ENCODE peak calls at places on chromosomes 11 and 22, in five cellular contexts. One of them, this sample, is unnamed.

GRCh38 chr22:17366830-17367229 is 2.4 kb upstream of the CECR2 start:
- DNase-seq in adipocyte: no peak
- DNase-seq in bronchial epithelial cell: no peak
- DNase-seq in OCI-LY7: peak
- DNase-seq in PC-3: no peak
- DNase-seq in this sample: peak

GRCh38 chr11:103871923-103872551 is 164.4 kb upstream of the DDI1 start:
- DNase-seq in bronchial epithelial cell: no peak
- DNase-seq in PC-3: no peak
- DNase-seq in adipocyte: no peak
- DNase-seq in OCI-LY7: no peak
- DNase-seq in this sample: no peak

GRCh38 chr11:76566811-76567210 is 103.7 kb downstream of the LRRC32 start:
- DNase-seq in PC-3: no peak
- DNase-seq in adipocyte: no peak
- DNase-seq in OCI-LY7: no peak
- DNase-seq in bronchial epithelial cell: no peak
- DNase-seq in this sample: no peak

GRCh38 chr11:87851234-87851633 is 324.0 kb downstream of the RAB38 start:
- DNase-seq in adipocyte: peak
- DNase-seq in bronchial epithelial cell: peak
- DNase-seq in OCI-LY7: no peak
- DNase-seq in PC-3: peak
- DNase-seq in this sample: no peak

GRCh38 chr11:3781423-3781822 is 15.9 kb downstream of the NUP98 start:
- DNase-seq in adipocyte: peak
- DNase-seq in PC-3: peak
- DNase-seq in bronchial epithelial cell: peak
- DNase-seq in OCI-LY7: no peak
- DNase-seq in this sample: no peak

GRCh38 chr11:73239111-73239521 is 21.0 kb downstream of the P2RY2 start:
- DNase-seq in bronchial epithelial cell: no peak
- DNase-seq in adipocyte: no peak
- DNase-seq in OCI-LY7: no peak
- DNase-seq in PC-3: no peak
- DNase-seq in this sample: no peak

GRCh38 chr11:126059238-126059761 is 3.4 kb downstream of the CDON start:
- DNase-seq in PC-3: no peak
- DNase-seq in adipocyte: no peak
- DNase-seq in bronchial epithelial cell: no peak
- DNase-seq in OCI-LY7: no peak
- DNase-seq in this sample: no peak

GRCh38 chr11:1545432-1545831 is 26.6 kb downstream of the DUSP8 start:
- DNase-seq in OCI-LY7: no peak
- DNase-seq in PC-3: no peak
- DNase-seq in bronchial epithelial cell: no peak
- DNase-seq in adipocyte: no peak
- DNase-seq in this sample: no peak

GRCh38 chr11:108666373-108666772 is 1.5 kb downstream of the DDX10 start:
- DNase-seq in adipocyte: no peak
- DNase-seq in PC-3: peak
- DNase-seq in OCI-LY7: no peak
- DNase-seq in bronchial epithelial cell: no peak
- DNase-seq in this sample: no peak

GRCh38 chr11:129374081-129374992 is 1.3 kb upstream of the BARX2 start:
- DNase-seq in adipocyte: no peak
- DNase-seq in PC-3: no peak
- DNase-seq in bronchial epithelial cell: no peak
- DNase-seq in OCI-LY7: no peak
- DNase-seq in this sample: no peak

GRCh38 chr11:69321877-69322350 is 28.0 kb downstream of the MYEOV start:
- DNase-seq in adipocyte: peak
- DNase-seq in bronchial epithelial cell: peak
- DNase-seq in OCI-LY7: no peak
- DNase-seq in PC-3: peak
- DNase-seq in this sample: peak

GRCh38 chr11:45641961-45642360 is 23.5 kb downstream of the CHST1 start:
- DNase-seq in bronchial epithelial cell: no peak
- DNase-seq in OCI-LY7: no peak
- DNase-seq in adipocyte: no peak
- DNase-seq in PC-3: no peak
- DNase-seq in this sample: no peak

GRCh38 chr11:12857572-12857971 is 151.5 kb upstream of the RASSF10 start:
- DNase-seq in bronchial epithelial cell: no peak
- DNase-seq in OCI-LY7: no peak
- DNase-seq in adipocyte: no peak
- DNase-seq in PC-3: no peak
- DNase-seq in this sample: no peak

GRCh38 chr11:25970726-25971508 is 361.0 kb upstream of the ANO3 start:
- DNase-seq in OCI-LY7: peak
- DNase-seq in PC-3: peak
- DNase-seq in adipocyte: no peak
- DNase-seq in bronchial epithelial cell: peak
- DNase-seq in this sample: no peak

GRCh38 chr22:45969414-45969799 is 7.6 kb downstream of the WNT7B start:
- DNase-seq in bronchial epithelial cell: peak
- DNase-seq in PC-3: peak
- DNase-seq in adipocyte: no peak
- DNase-seq in OCI-LY7: no peak
- DNase-seq in this sample: no peak

GRCh38 chr11:76823481-76824028 is 37.2 kb upstream of the ACER3 start:
- DNase-seq in PC-3: peak
- DNase-seq in bronchial epithelial cell: peak
- DNase-seq in OCI-LY7: no peak
- DNase-seq in adipocyte: peak
- DNase-seq in this sample: peak

GRCh38 chr11:103433380-103433779 is 324.2 kb downstream of the DYNC2H1 start:
- DNase-seq in PC-3: peak
- DNase-seq in OCI-LY7: no peak
- DNase-seq in bronchial epithelial cell: peak
- DNase-seq in adipocyte: peak
- DNase-seq in this sample: peak

GRCh38 chr11:2093575-2094353 is 45.4 kb downstream of the IGF2 start:
- DNase-seq in PC-3: no peak
- DNase-seq in bronchial epithelial cell: peak
- DNase-seq in adipocyte: no peak
- DNase-seq in OCI-LY7: no peak
- DNase-seq in this sample: peak

GRCh38 chr22:46626911-46627805 is 7.0 kb downstream of the GRAMD4 start:
- DNase-seq in PC-3: no peak
- DNase-seq in OCI-LY7: no peak
- DNase-seq in adipocyte: no peak
- DNase-seq in bronchial epithelial cell: peak
- DNase-seq in this sample: no peak

GRCh38 chr22:25478573-25478972 is 85.9 kb upstream of the GRK3 start:
- DNase-seq in PC-3: no peak
- DNase-seq in adipocyte: no peak
- DNase-seq in OCI-LY7: no peak
- DNase-seq in bronchial epithelial cell: no peak
- DNase-seq in this sample: no peak

GRCh38 chr11:123460006-123460700 is 30.1 kb downstream of the GRAMD1B start:
- DNase-seq in bronchial epithelial cell: no peak
- DNase-seq in OCI-LY7: no peak
- DNase-seq in PC-3: no peak
- DNase-seq in adipocyte: no peak
- DNase-seq in this sample: no peak

GRCh38 chr11:61021661-61022212 is 50.3 kb downstream of the CD6 start:
- DNase-seq in adipocyte: no peak
- DNase-seq in OCI-LY7: peak
- DNase-seq in PC-3: no peak
- DNase-seq in bronchial epithelial cell: peak
- DNase-seq in this sample: no peak

GRCh38 chr11:46684364-46684763 is 16.1 kb downstream of the ARHGAP1 start:
- DNase-seq in PC-3: no peak
- DNase-seq in adipocyte: no peak
- DNase-seq in OCI-LY7: no peak
- DNase-seq in bronchial epithelial cell: no peak
- DNase-seq in this sample: no peak

GRCh38 chr11:75087319-75088055 is 9.2 kb downstream of the OR2AT4 start:
- DNase-seq in PC-3: no peak
- DNase-seq in OCI-LY7: no peak
- DNase-seq in bronchial epithelial cell: no peak
- DNase-seq in adipocyte: no peak
- DNase-seq in this sample: no peak

GRCh38 chr11:47788181-47788580 is 21.0 kb upstream of the FNBP4 start:
- DNase-seq in adipocyte: no peak
- DNase-seq in OCI-LY7: no peak
- DNase-seq in bronchial epithelial cell: no peak
- DNase-seq in PC-3: no peak
- DNase-seq in this sample: peak

GRCh38 chr11:102225689-102226562 is 91.4 kb upstream of the BIRC3 start:
- DNase-seq in OCI-LY7: no peak
- DNase-seq in PC-3: peak
- DNase-seq in adipocyte: peak
- DNase-seq in bronchial epithelial cell: peak
- DNase-seq in this sample: peak

GRCh38 chr11:102230186-102230585 is 87.1 kb upstream of the BIRC3 start:
- DNase-seq in PC-3: peak
- DNase-seq in OCI-LY7: no peak
- DNase-seq in adipocyte: no peak
- DNase-seq in bronchial epithelial cell: no peak
- DNase-seq in this sample: no peak

GRCh38 chr11:102223859-102224258 is 93.4 kb upstream of the BIRC3 start:
- DNase-seq in bronchial epithelial cell: peak
- DNase-seq in adipocyte: peak
- DNase-seq in OCI-LY7: no peak
- DNase-seq in PC-3: no peak
- DNase-seq in this sample: no peak

GRCh38 chr11:102229510-102230119 is 87.7 kb upstream of the BIRC3 start:
- DNase-seq in PC-3: no peak
- DNase-seq in adipocyte: no peak
- DNase-seq in OCI-LY7: no peak
- DNase-seq in bronchial epithelial cell: no peak
- DNase-seq in this sample: no peak

DNA sequence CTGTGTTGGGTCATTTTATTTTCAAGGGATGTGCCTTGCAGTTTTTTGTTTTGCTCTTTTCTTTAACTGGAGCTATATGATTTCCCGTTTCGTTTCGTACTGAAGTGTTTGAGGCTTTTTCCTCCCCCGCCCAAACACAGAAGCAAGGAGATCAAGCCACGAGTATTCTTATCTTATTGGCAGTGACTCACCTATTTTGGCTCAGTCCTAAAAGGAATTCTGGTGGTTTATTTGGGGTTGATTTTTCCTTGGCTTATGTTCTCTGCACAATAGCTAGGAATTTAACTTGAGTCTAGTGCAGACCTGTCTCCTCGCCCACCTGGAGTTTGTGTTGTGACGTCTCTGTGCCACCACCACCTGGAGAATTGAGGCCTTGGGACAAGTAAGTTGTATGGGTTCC is 90.6 kb upstream of the BIRC3 start:
- DNase-seq in adipocyte: peak
- DNase-seq in PC-3: peak
- DNase-seq in OCI-LY7: no peak
- DNase-seq in bronchial epithelial cell: peak
- DNase-seq in this sample: no peak
- H3K4me3 ChIP-seq in adipocyte: peak
- H3K4me3 ChIP-seq in PC-3: peak
- H3K4me3 ChIP-seq in OCI-LY7: no peak
- H3K4me3 ChIP-seq in bronchial epithelial cell: no peak
- H3K4me3 ChIP-seq in this sample: no peak

GRCh38 chr11:121494355-121495099 is 41.8 kb upstream of the SORL1-AS1 start:
- DNase-seq in OCI-LY7: peak
- DNase-seq in adipocyte: no peak
- DNase-seq in PC-3: no peak
- DNase-seq in bronchial epithelial cell: peak
- DNase-seq in this sample: no peak
- H3K4me3 ChIP-seq in OCI-LY7: peak
- H3K4me3 ChIP-seq in adipocyte: no peak
- H3K4me3 ChIP-seq in PC-3: no peak
- H3K4me3 ChIP-seq in bronchial epithelial cell: no peak
- H3K4me3 ChIP-seq in this sample: no peak

GRCh38 chr11:8809185-8809584 is 101.8 kb upstream of the AKIP1 start:
- DNase-seq in bronchial epithelial cell: no peak
- DNase-seq in adipocyte: peak
- DNase-seq in PC-3: no peak
- DNase-seq in OCI-LY7: no peak
- DNase-seq in this sample: no peak

GRCh38 chr11:8811571-8811970 is 99.4 kb upstream of the AKIP1 start:
- DNase-seq in adipocyte: peak
- DNase-seq in PC-3: no peak
- DNase-seq in bronchial epithelial cell: no peak
- DNase-seq in OCI-LY7: no peak
- DNase-seq in this sample: no peak

GRCh38 chr11:8808226-8808585 is 102.8 kb upstream of the AKIP1 start:
- DNase-seq in bronchial epithelial cell: no peak
- DNase-seq in PC-3: no peak
- DNase-seq in OCI-LY7: no peak
- DNase-seq in adipocyte: peak
- DNase-seq in this sample: no peak

GRCh38 chr11:8810331-8811301 is 100.4 kb upstream of the AKIP1 start:
- DNase-seq in bronchial epithelial cell: peak
- DNase-seq in PC-3: peak
- DNase-seq in adipocyte: peak
- DNase-seq in OCI-LY7: no peak
- DNase-seq in this sample: peak

DNA sequence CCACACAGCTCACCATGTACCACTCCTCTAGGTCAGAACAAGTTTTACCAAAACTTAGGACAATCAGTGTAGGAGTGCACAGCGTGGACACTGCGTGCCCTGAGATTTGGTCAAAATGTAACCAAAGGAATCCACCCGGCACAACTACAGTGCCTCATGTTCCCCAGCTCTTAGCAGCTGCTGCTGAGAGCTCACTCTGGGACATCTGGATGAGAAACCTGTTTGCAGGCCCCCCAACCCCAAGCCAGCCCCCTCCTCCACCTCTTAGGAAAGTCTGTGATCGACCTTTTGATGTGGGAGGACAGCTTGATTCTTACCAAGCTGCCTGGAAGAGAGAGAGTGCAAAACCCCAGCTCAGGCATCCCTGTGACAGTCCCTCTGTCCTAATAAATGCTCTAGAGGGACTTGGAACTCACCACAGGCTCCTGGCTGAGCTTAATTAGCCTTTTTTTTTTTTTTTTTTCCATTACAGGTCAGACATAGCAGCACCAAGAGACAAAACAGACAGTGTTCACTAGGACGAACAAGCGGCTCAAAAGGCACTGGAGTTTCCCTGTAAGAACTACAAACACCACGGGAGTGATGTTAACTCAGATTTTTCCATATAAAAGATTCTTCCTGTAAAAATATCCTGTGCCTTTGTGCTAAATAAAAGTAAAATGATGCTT is 101.2 kb upstream of the AKIP1 start:
- DNase-seq in bronchial epithelial cell: no peak
- DNase-seq in OCI-LY7: no peak
- DNase-seq in PC-3: no peak
- DNase-seq in adipocyte: peak
- DNase-seq in this sample: no peak
- H3K4me3 ChIP-seq in bronchial epithelial cell: peak
- H3K4me3 ChIP-seq in OCI-LY7: no peak
- H3K4me3 ChIP-seq in PC-3: peak
- H3K4me3 ChIP-seq in adipocyte: peak
- H3K4me3 ChIP-seq in this sample: peak

GRCh38 chr11:134412508-134413333 is 679 bp upstream of the B3GAT1 start:
- DNase-seq in PC-3: no peak
- DNase-seq in bronchial epithelial cell: no peak
- DNase-seq in adipocyte: peak
- DNase-seq in OCI-LY7: no peak
- DNase-seq in this sample: no peak
- H3K4me3 ChIP-seq in PC-3: no peak
- H3K4me3 ChIP-seq in bronchial epithelial cell: no peak
- H3K4me3 ChIP-seq in adipocyte: no peak
- H3K4me3 ChIP-seq in OCI-LY7: no peak
- H3K4me3 ChIP-seq in this sample: peak

GRCh38 chr11:19715373-19715772 is 2.7 kb downstream of the NAV2 start:
- DNase-seq in bronchial epithelial cell: peak
- DNase-seq in OCI-LY7: no peak
- DNase-seq in PC-3: peak
- DNase-seq in adipocyte: peak
- DNase-seq in this sample: peak
- H3K4me3 ChIP-seq in bronchial epithelial cell: no peak
- H3K4me3 ChIP-seq in OCI-LY7: no peak
- H3K4me3 ChIP-seq in PC-3: peak
- H3K4me3 ChIP-seq in adipocyte: peak
- H3K4me3 ChIP-seq in this sample: peak